ENCODE peak calls at places on chromosomes 7 and 10, in five cellular contexts. Y is dorsolateral prefrontal cortex, K is choroid plexus epithelial cell, T is endothelial cell, H is suprapubic skin. V is an unnamed sample.

GRCh38 chr10:6912021-6912420 is 331.9 kb upstream of the PRKCQ start:
- DNase-seq in H (no peak), K (no peak), Y (no peak), T (no peak), V (no peak)

GRCh38 chr10:31897506-31897905 is 31.1 kb downstream of the ARHGAP12 start:
- DNase-seq in K (peak; percentile 34), H (no peak), Y (no peak), T (no peak), V (peak; percentile 17)

GRCh38 chr10:24310104-24310503 is 101.2 kb downstream of the KIAA1217 start:
- DNase-seq in H (no peak), T (no peak), Y (no peak), K (no peak), V (no peak)

GRCh38 chr7:32579776-32580175 is 84.5 kb downstream of the AVL9 start:
- DNase-seq in T (no peak), Y (no peak), K (no peak), H (no peak), V (no peak)

GRCh38 chr7:27192546-27193334 is 7.2 kb downstream of the HOXA13 start:
- DNase-seq in T (no peak), H (peak; percentile 62), Y (no peak), K (no peak), V (no peak)

GRCh38 chr10:97647556-97647955 is 7.1 kb downstream of the PI4K2A start:
- DNase-seq in K (peak; percentile 70), Y (no peak), T (no peak), H (no peak), V (peak; percentile 49)

GRCh38 chr7:107321611-107322010 is 148.2 kb upstream of the GPR22 start:
- DNase-seq in K (no peak), H (no peak), T (no peak), Y (no peak), V (no peak)

GRCh38 chr7:100435401-100436304 is 644 bp downstream of the PPP1R35 start:
- DNase-seq in T (peak; percentile 32), H (peak; percentile 74), K (peak; percentile 28), Y (no peak), V (peak; percentile 38)

GRCh38 chr7:135558337-135558767 is 635 bp downstream of the NUP205 start:
- DNase-seq in Y (peak; percentile 49), K (peak; percentile 61), T (peak; percentile 45), H (peak; percentile 68), V (peak; percentile 85)

GRCh38 chr10:102433619-102434046 is 1.3 kb upstream of the CUEDC2 start:
- DNase-seq in Y (no peak), K (no peak), H (no peak), T (no peak), V (no peak)

GRCh38 chr7:28542410-28542809 is 130.1 kb downstream of the CREB5 start:
- DNase-seq in T (no peak), H (no peak), K (no peak), Y (no peak), V (no peak)

GRCh38 chr10:21497177-21497807 is 28.2 kb downstream of the SKIDA1 start:
- DNase-seq in T (peak; percentile 80), Y (peak; percentile 84), H (peak; percentile 94), K (peak; percentile 62), V (peak; percentile 95)

GRCh38 chr7:44431091-44431608 is 59.3 kb downstream of the NUDCD3 start:
- DNase-seq in T (peak; percentile 19), K (peak; percentile 11), H (no peak), Y (peak; percentile 67), V (no peak)

GRCh38 chr10:28674782-28675181 is 2.5 kb upstream of the BAMBI start:
- DNase-seq in K (no peak), T (no peak), H (no peak), Y (no peak), V (no peak)

DNA sequence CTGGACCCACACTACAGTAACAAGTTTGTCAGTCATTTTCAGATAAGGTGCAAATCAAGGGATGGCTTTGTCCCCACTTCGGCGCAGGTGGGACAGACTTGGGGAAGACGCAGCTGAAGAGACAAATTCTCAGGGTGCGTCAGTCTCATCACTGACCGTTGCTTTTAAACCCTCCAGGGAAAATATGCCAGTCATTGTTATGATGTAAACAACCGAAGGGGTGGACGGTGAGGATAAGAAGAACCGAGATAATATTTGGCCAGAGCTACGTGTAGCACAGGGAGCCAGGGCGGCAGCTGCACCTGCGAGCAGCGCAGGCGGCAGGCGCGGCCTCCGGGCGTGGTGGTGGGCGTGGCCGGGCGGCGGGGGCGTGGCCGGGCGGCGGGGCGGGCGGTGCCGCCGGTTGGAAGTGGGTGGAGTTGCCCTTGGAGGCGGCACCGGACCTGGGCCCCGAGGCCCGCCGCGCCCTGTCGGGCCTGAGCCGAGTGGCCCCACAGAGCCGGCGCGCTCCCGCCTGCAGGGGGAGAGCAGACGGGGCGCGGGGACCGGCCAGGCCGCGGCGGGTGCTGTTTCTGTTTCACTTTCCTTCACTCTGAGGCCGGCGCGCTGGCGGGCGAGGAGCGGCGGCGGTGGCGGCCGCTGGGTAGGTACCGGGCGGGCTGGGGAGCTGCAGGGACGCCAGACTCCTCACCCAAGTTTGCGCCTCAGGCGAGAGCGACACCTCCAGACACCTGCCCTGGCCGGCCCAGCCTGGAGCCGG is at the start of gene PCGF5:
- DNase-seq in Y (peak; percentile 84), K (peak; percentile 91), H (peak; percentile 85), T (peak; percentile 90), V (peak; percentile 89)
- TF ChIP-seq CTCF in Y (no peak), K (peak; percentile 21), H (peak; percentile 54), T (peak; percentile 49), V (peak; percentile 9)

GRCh38 chr7:133230591-133231194 is 22.2 kb upstream of the EXOC4 start:
- DNase-seq in Y (peak; percentile 14), T (peak; percentile 63), K (peak; percentile 79), H (no peak), V (peak; percentile 69)
- TF ChIP-seq CTCF in Y (peak; percentile 80), T (peak; percentile 96), K (peak; percentile 84), H (peak; percentile 43), V (peak; percentile 63)

GRCh38 chr7:143341842-143342241 is 20.7 kb downstream of the FAM131B start:
- DNase-seq in Y (no peak), K (no peak), H (no peak), T (no peak), V (no peak)

GRCh38 chr7:143343596-143343995 is 18.9 kb downstream of the FAM131B start:
- DNase-seq in H (no peak), Y (no peak), K (no peak), T (no peak), V (no peak)

GRCh38 chr7:143346018-143346417 is 16.5 kb downstream of the FAM131B start:
- DNase-seq in K (no peak), Y (no peak), H (no peak), T (no peak), V (no peak)

GRCh38 chr7:143347950-143348349 is 14.6 kb downstream of the FAM131B start:
- DNase-seq in Y (no peak), T (no peak), H (no peak), K (no peak), V (no peak)

GRCh38 chr7:143345428-143345900 is 17.0 kb downstream of the FAM131B start:
- DNase-seq in T (peak; percentile 74), H (no peak), K (peak; percentile 54), Y (no peak), V (no peak)
- TF ChIP-seq CTCF in T (no peak), H (peak; percentile 55), K (peak; percentile 66), Y (peak; percentile 26), V (no peak)

GRCh38 chr10:27504007-27504890 is at the start of gene RAB18:
- DNase-seq in Y (peak; percentile 93), K (peak; percentile 99), H (peak; percentile 99), T (peak; percentile 93), V (peak; percentile 98)
- TF ChIP-seq CTCF in Y (peak; percentile 27), K (peak; percentile 18), H (no peak), T (no peak), V (no peak)

GRCh38 chr7:152025077-152025936 is at the start of gene GALNT11:
- DNase-seq in H (peak; percentile 88), K (peak; percentile 80), Y (peak; percentile 81), T (peak; percentile 83), V (peak; percentile 74)
- TF ChIP-seq CTCF in H (peak; percentile 31), K (peak; percentile 43), Y (peak; percentile 43), T (peak; percentile 22), V (no peak)

GRCh38 chr10:124898493-124898892 is 43.4 kb upstream of the ZRANB1 start:
- DNase-seq in Y (no peak), H (no peak), T (no peak), K (no peak), V (no peak)
- TF ChIP-seq CTCF in Y (no peak), H (no peak), T (no peak), K (no peak), V (no peak)

DNA sequence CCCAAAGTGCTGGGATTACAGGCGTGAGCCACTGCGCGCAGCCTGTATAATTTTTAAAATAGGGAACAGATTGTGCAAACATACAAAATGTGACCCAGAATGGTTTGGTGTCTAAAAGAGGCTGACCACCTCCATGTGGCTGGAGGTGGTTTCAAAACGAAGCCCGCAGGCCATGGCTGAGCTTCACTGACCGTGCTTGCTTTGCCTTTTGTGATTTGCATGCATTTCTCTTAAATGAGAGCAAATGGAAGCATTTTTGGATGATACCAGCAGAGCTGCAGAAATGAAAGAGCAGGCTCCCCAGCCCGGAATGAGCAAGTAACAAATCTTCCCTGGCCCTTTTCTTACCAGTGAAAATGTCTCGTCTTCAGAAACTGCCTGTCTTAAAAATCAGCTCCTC is 239.9 kb downstream of the CAMK1D start:
- DNase-seq in T (no peak), K (no peak), Y (no peak), H (no peak), V (no peak)
- TF ChIP-seq CTCF in T (no peak), K (no peak), Y (no peak), H (no peak), V (no peak)

GRCh38 chr7:76166404-76167255 is 35.1 kb upstream of the SRRM3 start:
- DNase-seq in T (peak; percentile 98), Y (peak; percentile 96), H (peak; percentile 98), K (peak; percentile 97), V (peak; percentile 95)
- TF ChIP-seq CTCF in T (no peak), Y (peak; percentile 48), H (no peak), K (peak; percentile 33), V (no peak)

GRCh38 chr7:105488219-105488571 is 33.9 kb downstream of the PUS7 start:
- DNase-seq in H (no peak), T (no peak), Y (no peak), K (no peak), V (no peak)
- TF ChIP-seq CTCF in H (no peak), T (no peak), Y (no peak), K (no peak), V (no peak)